ENCODE peak calls at places on chromosome 13, in five cellular contexts. One of them, this sample, is unnamed.

GRCh38 chr13:90800082-90800746 is 547.3 kb upstream of the MIR17HG start:
- DNase-seq in SK-N-SH: peak
- DNase-seq in fibroblast of lung: no peak
- DNase-seq in mammary epithelial cell: no peak
- DNase-seq in IMR-90: no peak
- DNase-seq in this sample: no peak

GRCh38 chr13:113142876-113143275 is 15.6 kb upstream of the PROZ start:
- DNase-seq in IMR-90: no peak
- DNase-seq in SK-N-SH: no peak
- DNase-seq in fibroblast of lung: no peak
- DNase-seq in mammary epithelial cell: no peak
- DNase-seq in this sample: no peak

GRCh38 chr13:29453657-29454056 is 141.8 kb downstream of the SLC7A1 start:
- DNase-seq in fibroblast of lung: no peak
- DNase-seq in mammary epithelial cell: no peak
- DNase-seq in IMR-90: no peak
- DNase-seq in SK-N-SH: no peak
- DNase-seq in this sample: no peak

GRCh38 chr13:73158851-73159250 is 100.0 kb downstream of the KLF5 start:
- DNase-seq in mammary epithelial cell: peak
- DNase-seq in IMR-90: peak
- DNase-seq in SK-N-SH: no peak
- DNase-seq in fibroblast of lung: peak
- DNase-seq in this sample: no peak

GRCh38 chr13:43657485-43657884 is 129.3 kb downstream of the ENOX1 start:
- DNase-seq in fibroblast of lung: no peak
- DNase-seq in IMR-90: no peak
- DNase-seq in SK-N-SH: no peak
- DNase-seq in mammary epithelial cell: no peak
- DNase-seq in this sample: no peak

GRCh38 chr13:41631296-41631965 is 174.1 kb downstream of the RGCC start:
- DNase-seq in fibroblast of lung: peak
- DNase-seq in mammary epithelial cell: no peak
- DNase-seq in SK-N-SH: no peak
- DNase-seq in IMR-90: peak
- DNase-seq in this sample: no peak

GRCh38 chr13:113122571-113123225 is at the start of gene F10:
- DNase-seq in SK-N-SH: peak
- DNase-seq in mammary epithelial cell: no peak
- DNase-seq in fibroblast of lung: peak
- DNase-seq in IMR-90: peak
- DNase-seq in this sample: peak

GRCh38 chr13:98508280-98509074 is 68.4 kb downstream of the STK24 start:
- DNase-seq in IMR-90: peak
- DNase-seq in mammary epithelial cell: peak
- DNase-seq in SK-N-SH: no peak
- DNase-seq in fibroblast of lung: peak
- DNase-seq in this sample: no peak

GRCh38 chr13:80224468-80224867 is 116.5 kb downstream of the SPRY2 start:
- DNase-seq in IMR-90: peak
- DNase-seq in SK-N-SH: no peak
- DNase-seq in fibroblast of lung: peak
- DNase-seq in mammary epithelial cell: peak
- DNase-seq in this sample: no peak

GRCh38 chr13:30685320-30685859 is 50.0 kb upstream of the ALOX5AP start:
- DNase-seq in SK-N-SH: no peak
- DNase-seq in fibroblast of lung: no peak
- DNase-seq in mammary epithelial cell: no peak
- DNase-seq in IMR-90: no peak
- DNase-seq in this sample: no peak

GRCh38 chr13:113129921-113130750 is 7.5 kb downstream of the F10 start:
- DNase-seq in mammary epithelial cell: no peak
- DNase-seq in fibroblast of lung: peak
- DNase-seq in SK-N-SH: no peak
- DNase-seq in IMR-90: no peak
- DNase-seq in this sample: no peak

GRCh38 chr13:67200183-67200582 is 30.0 kb downstream of the PCDH9 start:
- DNase-seq in IMR-90: no peak
- DNase-seq in fibroblast of lung: no peak
- DNase-seq in mammary epithelial cell: no peak
- DNase-seq in SK-N-SH: no peak
- DNase-seq in this sample: no peak

GRCh38 chr13:64377606-64378005 is 2852.5 kb downstream of the PCDH9 start:
- DNase-seq in mammary epithelial cell: no peak
- DNase-seq in fibroblast of lung: no peak
- DNase-seq in SK-N-SH: no peak
- DNase-seq in IMR-90: no peak
- DNase-seq in this sample: no peak

GRCh38 chr13:58476176-58476575 is 844.6 kb downstream of the PCDH17 start:
- DNase-seq in SK-N-SH: no peak
- DNase-seq in fibroblast of lung: no peak
- DNase-seq in mammary epithelial cell: no peak
- DNase-seq in IMR-90: no peak
- DNase-seq in this sample: peak

DNA sequence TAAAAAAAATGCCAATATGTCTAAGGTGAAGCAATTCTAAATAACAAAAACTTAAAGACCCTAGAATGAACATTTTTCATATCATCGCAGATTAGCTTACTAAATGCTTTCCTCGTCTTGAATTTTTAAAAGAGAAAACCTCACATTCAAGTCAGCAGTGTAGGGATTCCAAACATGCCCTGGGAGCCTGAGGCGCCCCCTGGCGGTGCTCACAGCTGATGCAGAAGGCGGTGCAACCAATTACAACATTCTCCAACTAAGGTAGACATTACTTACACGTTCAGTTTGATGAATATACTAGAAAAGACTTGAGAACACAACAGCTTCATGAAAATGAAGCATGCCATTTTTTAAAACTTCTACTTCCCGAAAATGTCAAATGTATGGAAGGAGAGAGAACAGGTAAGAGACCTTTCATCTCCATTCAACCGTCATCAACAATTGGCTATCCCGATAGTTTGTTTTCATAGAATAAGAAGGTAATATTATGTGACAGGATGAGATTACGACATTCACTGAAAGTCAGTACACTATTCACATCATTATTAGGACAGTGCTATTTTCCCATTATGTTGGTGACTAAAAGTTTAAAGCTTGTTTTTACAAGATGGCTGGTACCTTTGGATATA is 304.4 kb downstream of the DCLK1 start:
- DNase-seq in mammary epithelial cell: no peak
- DNase-seq in SK-N-SH: no peak
- DNase-seq in fibroblast of lung: no peak
- DNase-seq in IMR-90: no peak
- DNase-seq in this sample: no peak
- TF ChIP-seq CTCF in mammary epithelial cell: peak
- TF ChIP-seq CTCF in SK-N-SH: peak
- TF ChIP-seq CTCF in fibroblast of lung: no peak
- TF ChIP-seq CTCF in IMR-90: peak
- TF ChIP-seq CTCF in this sample: peak

GRCh38 chr13:37617162-37617561 is 18.6 kb upstream of the POSTN start:
- DNase-seq in IMR-90: peak
- DNase-seq in mammary epithelial cell: peak
- DNase-seq in SK-N-SH: no peak
- DNase-seq in fibroblast of lung: peak
- DNase-seq in this sample: no peak
- H3K4me2 ChIP-seq in IMR-90: peak
- H3K4me2 ChIP-seq in mammary epithelial cell: peak
- H3K4me2 ChIP-seq in SK-N-SH: peak
- H3K4me2 ChIP-seq in fibroblast of lung: no peak
- H3K4me2 ChIP-seq in this sample: no peak

GRCh38 chr13:33746867-33747266 is 71.1 kb upstream of the RFC3 start:
- DNase-seq in fibroblast of lung: no peak
- DNase-seq in SK-N-SH: no peak
- DNase-seq in IMR-90: no peak
- DNase-seq in mammary epithelial cell: no peak
- DNase-seq in this sample: no peak

GRCh38 chr13:33743438-33744368 is 74.2 kb upstream of the RFC3 start:
- DNase-seq in IMR-90: no peak
- DNase-seq in fibroblast of lung: no peak
- DNase-seq in SK-N-SH: no peak
- DNase-seq in mammary epithelial cell: no peak
- DNase-seq in this sample: no peak

GRCh38 chr13:33745370-33746324 is 72.3 kb upstream of the RFC3 start:
- DNase-seq in IMR-90: no peak
- DNase-seq in mammary epithelial cell: no peak
- DNase-seq in SK-N-SH: no peak
- DNase-seq in fibroblast of lung: no peak
- DNase-seq in this sample: no peak

GRCh38 chr13:33742321-33742720 is 75.6 kb upstream of the RFC3 start:
- DNase-seq in fibroblast of lung: no peak
- DNase-seq in IMR-90: no peak
- DNase-seq in mammary epithelial cell: no peak
- DNase-seq in SK-N-SH: no peak
- DNase-seq in this sample: no peak

DNA sequence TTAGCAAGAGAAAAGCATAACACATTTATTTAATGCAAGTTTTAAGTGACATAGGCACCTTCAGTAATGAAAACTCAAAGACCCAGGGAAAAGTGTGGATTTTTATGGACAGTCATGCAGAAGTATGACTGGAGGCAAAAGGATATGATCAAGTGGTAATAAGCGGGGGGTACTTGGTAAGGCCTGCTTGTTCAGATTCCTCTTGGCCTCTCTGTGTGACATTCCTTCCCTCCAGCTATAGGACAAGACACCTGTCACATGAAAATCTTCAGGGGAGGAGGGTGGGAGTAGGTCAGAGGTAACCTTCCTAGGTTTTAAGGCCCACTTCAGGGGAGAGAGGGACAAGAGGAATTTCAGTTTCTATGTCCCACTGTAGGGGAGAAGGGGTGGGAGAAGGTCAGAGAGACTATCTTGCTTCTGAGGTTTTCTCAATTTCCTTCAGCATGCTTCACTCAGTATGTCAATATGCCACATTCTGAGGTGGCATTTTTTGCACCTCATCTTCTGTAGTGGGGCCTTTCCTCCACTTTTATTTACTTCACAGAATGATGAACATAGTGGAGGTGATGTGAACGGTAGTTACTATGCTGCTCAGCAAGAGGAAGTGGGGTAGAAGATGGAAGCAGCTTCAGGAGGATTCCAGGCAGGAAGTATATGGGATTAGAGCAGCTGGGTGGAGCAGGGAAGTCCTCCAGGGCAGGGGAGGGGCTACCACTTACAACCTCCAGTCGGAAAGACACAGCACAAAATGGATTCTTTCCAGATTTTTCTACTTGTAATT is 73.2 kb upstream of the RFC3 start:
- DNase-seq in mammary epithelial cell: no peak
- DNase-seq in IMR-90: no peak
- DNase-seq in SK-N-SH: no peak
- DNase-seq in fibroblast of lung: peak
- DNase-seq in this sample: no peak
- H3K27ac ChIP-seq in mammary epithelial cell: no peak
- H3K27ac ChIP-seq in IMR-90: no peak
- H3K27ac ChIP-seq in SK-N-SH: no peak
- H3K27ac ChIP-seq in fibroblast of lung: no peak
- H3K27ac ChIP-seq in this sample: no peak

DNA sequence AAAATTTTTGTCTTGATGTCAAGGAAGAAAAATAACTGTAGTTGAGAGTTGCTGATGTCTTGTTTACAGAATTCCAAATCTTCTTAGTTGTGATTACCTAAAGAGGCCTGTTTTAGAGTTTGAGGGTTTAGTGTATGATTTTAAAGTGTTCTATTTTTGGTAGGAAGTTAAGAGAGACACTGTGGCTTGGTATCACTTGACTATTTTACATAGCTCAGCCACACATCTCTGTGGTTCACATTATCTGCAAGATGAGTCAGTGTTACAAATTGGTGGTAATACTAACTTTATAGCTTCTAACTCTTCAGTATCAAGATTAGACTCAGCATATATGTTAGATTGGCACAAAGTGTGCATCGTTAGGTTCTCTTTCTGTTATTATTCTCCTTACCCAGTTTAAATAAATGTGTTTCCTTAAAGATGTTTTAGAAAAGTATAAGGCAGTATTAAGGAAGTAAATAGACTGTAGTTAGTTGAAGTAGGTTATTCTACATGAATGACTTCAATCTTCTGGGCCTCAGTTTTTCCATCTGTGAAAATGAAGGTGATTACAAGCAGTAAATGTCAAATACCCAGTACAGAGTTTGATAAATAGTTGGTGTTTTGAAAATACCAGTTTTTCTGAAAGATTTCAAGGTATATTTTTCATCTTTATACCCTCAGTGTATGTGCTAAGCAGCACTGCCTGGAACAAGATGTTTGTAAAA is 33.4 kb downstream of the COG6 start:
- DNase-seq in fibroblast of lung: peak
- DNase-seq in SK-N-SH: no peak
- DNase-seq in IMR-90: peak
- DNase-seq in mammary epithelial cell: no peak
- DNase-seq in this sample: no peak
- TF ChIP-seq CTCF in fibroblast of lung: no peak
- TF ChIP-seq CTCF in SK-N-SH: no peak
- TF ChIP-seq CTCF in IMR-90: no peak
- TF ChIP-seq CTCF in mammary epithelial cell: no peak
- TF ChIP-seq CTCF in this sample: no peak

DNA sequence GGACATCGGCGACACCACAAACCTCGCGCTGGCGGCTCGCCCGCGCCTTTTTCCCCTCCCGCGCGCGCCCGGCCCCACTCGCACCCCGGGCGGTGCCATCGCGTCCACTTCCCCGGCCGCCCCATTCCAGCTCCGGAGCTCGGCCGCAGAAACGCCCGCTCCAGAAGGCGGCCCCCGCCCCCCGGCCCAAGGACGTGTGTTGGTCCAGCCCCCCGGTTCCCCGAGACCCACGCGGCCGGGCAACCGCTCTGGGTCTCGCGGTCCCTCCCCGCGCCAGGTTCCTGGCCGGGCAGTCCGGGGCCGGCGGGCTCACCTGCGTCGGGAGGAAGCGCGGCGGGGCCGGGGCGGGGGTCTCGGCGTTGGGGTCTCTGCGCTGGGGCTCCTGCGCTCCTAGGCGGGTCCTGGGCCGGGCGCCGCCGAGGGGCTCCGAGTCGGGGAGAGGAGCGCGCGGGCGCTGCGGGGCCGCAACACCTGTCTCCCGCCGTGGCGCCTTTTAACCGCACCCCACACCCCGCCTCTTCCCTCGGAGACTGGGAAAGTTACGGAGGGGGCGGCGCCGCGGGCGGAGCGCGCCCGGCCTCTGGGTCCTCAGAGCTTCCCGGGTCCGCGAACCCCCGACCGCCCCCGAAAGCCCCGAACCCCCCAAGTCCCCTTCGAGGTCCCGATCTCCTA is at the start of gene GJB2:
- DNase-seq in fibroblast of lung: no peak
- DNase-seq in mammary epithelial cell: peak
- DNase-seq in SK-N-SH: peak
- DNase-seq in IMR-90: no peak
- DNase-seq in this sample: peak
- H3K4me2 ChIP-seq in fibroblast of lung: peak
- H3K4me2 ChIP-seq in mammary epithelial cell: peak
- H3K4me2 ChIP-seq in SK-N-SH: peak
- H3K4me2 ChIP-seq in IMR-90: peak
- H3K4me2 ChIP-seq in this sample: peak